ENCODE peak calls at places on chromosomes 7 and 10, in seven cellular contexts. P is T-helper 1 cell, B is smooth muscle cell of the brain vasculature, T is iris pigment epithelial cell, Q is GM23248, U is AG04450, S is NCI-H446. W is an unnamed sample.

GRCh38 chr10:25017247-25017590 is 807 bp downstream of the THNSL1 start:
- DNase-seq in T (no peak), B (peak), S (peak), Q (peak), U (no peak), P (no peak), W (no peak)

GRCh38 chr7:71442492-71443196 is 310.7 kb downstream of the GALNT17 start:
- DNase-seq in P (no peak), T (no peak), S (no peak), B (no peak), U (no peak), Q (no peak), W (no peak)

GRCh38 chr7:157552295-157552993 is 215.6 kb downstream of the DNAJB6 start:
- DNase-seq in B (no peak), P (no peak), T (no peak), S (no peak), Q (no peak), U (no peak), W (no peak)

GRCh38 chr7:116354546-116355422 is 144.4 kb downstream of the TES start:
- DNase-seq in T (peak), Q (peak), P (no peak), S (no peak), B (peak), U (peak), W (peak)

GRCh38 chr10:24448351-24449009 is 239.5 kb downstream of the KIAA1217 start:
- DNase-seq in Q (peak), S (no peak), T (peak), P (no peak), U (no peak), B (no peak), W (no peak)

GRCh38 chr10:52099026-52099600 is 215.0 kb upstream of the DKK1 start:
- DNase-seq in B (no peak), T (no peak), Q (peak), U (no peak), P (no peak), S (no peak), W (no peak)

GRCh38 chr7:134690614-134691504 is 44.2 kb downstream of the BPGM start:
- DNase-seq in U (no peak), T (no peak), P (no peak), B (no peak), Q (peak), S (no peak), W (peak)

GRCh38 chr10:119378737-119379067 is 163.8 kb downstream of the RGS10 start:
- DNase-seq in P (no peak), S (no peak), T (no peak), U (no peak), B (no peak), Q (no peak), W (no peak)

GRCh38 chr10:107814865-107815487 is 650.5 kb upstream of the SORCS1 start:
- DNase-seq in S (peak), B (no peak), Q (peak), P (no peak), U (no peak), T (peak), W (no peak)

GRCh38 chr7:74289018-74289659 is at the start of gene CLIP2:
- DNase-seq in Q (peak), B (no peak), U (no peak), P (peak), T (peak), S (peak), W (peak)

GRCh38 chr7:130875265-130875741 is 141.3 kb upstream of the KLF14 start:
- DNase-seq in T (no peak), B (no peak), S (peak), Q (peak), U (no peak), P (no peak), W (no peak)

GRCh38 chr10:117750616-117751015 is 208.1 kb downstream of the EMX2 start:
- DNase-seq in S (no peak), P (no peak), T (no peak), Q (no peak), B (no peak), U (no peak), W (no peak)

GRCh38 chr7:69282941-69283340 is 315.3 kb upstream of the AUTS2 start:
- DNase-seq in B (no peak), Q (no peak), T (no peak), U (no peak), P (no peak), S (no peak), W (no peak)

GRCh38 chr10:72250666-72251065 is 23.1 kb upstream of the DDIT4 start:
- DNase-seq in U (no peak), T (peak), S (no peak), Q (peak), P (no peak), B (no peak), W (peak)

GRCh38 chr7:95688931-95689453 is 83.4 kb upstream of the DYNC1I1 start:
- DNase-seq in P (no peak), T (peak), Q (peak), B (no peak), S (peak), U (no peak), W (no peak)

GRCh38 chr10:112335104-112335840 is 38.6 kb upstream of the ACSL5 start:
- DNase-seq in B (no peak), P (no peak), Q (peak), U (no peak), S (no peak), T (peak), W (no peak)

GRCh38 chr10:128178319-128178937 is 52.2 kb upstream of the MKI67 start:
- DNase-seq in T (peak), U (no peak), Q (peak), S (no peak), B (no peak), P (peak), W (peak)

GRCh38 chr7:15113752-15114151 is 211.2 kb upstream of the DGKB start:
- DNase-seq in S (no peak), B (no peak), P (no peak), U (no peak), Q (peak), T (peak), W (no peak)

GRCh38 chr7:111835066-111835465 is 272.8 kb upstream of the IMMP2L start:
- DNase-seq in P (no peak), S (peak), U (peak), T (peak), Q (peak), B (peak), W (peak)